ENCODE peak calls at places on chromosomes 1 and 21, in five cellular contexts. X is IMR-90, O is upper lobe of left lung, I is colonic mucosa, Q is AG04450. R is an unnamed sample.
A peak's percentile ranks its signal among the peaks of the same experiment; 100 is the strongest.

GRCh38 chr1:27398405-27399149 is 6.2 kb downstream of the GPR3 start:
- DNase-seq in O (no peak), Q (no peak), I (no peak), X (no peak), R (no peak)

GRCh38 chr1:18234790-18235242 is 127.2 kb downstream of the IGSF21 start:
- DNase-seq in O (no peak), I (peak; percentile 58), X (peak; percentile 3), Q (no peak), R (no peak)

GRCh38 chr1:30912913-30913652 is 4.5 kb upstream of the SDC3 start:
- DNase-seq in Q (no peak), O (peak; percentile 64), X (no peak), I (no peak), R (no peak)

GRCh38 chr1:37954316-37954971 is 7.6 kb upstream of the INPP5B start:
- DNase-seq in X (no peak), I (no peak), O (no peak), Q (no peak), R (no peak)

GRCh38 chr21:40840441-40840840 is 6.5 kb downstream of the DSCAM start:
- DNase-seq in X (no peak), O (no peak), I (no peak), Q (no peak), R (no peak)

GRCh38 chr1:178126790-178127189 is 32.9 kb downstream of the RASAL2 start:
- DNase-seq in Q (peak; percentile 53), X (peak; percentile 95), I (no peak), O (peak; percentile 36), R (no peak)

GRCh38 chr1:218850367-218850766 is 323.3 kb upstream of the LYPLAL1 start:
- DNase-seq in X (peak; percentile 69), I (no peak), O (no peak), Q (peak; percentile 36), R (no peak)

GRCh38 chr1:119080586-119080985 is 59.9 kb downstream of the WARS2 start:
- DNase-seq in X (peak; percentile 95), I (no peak), O (no peak), Q (peak; percentile 82), R (no peak)

GRCh38 chr1:20430355-20431290 is 55.4 kb downstream of the CAMK2N1 start:
- DNase-seq in Q (no peak), X (peak; percentile 18), O (no peak), I (peak; percentile 47), R (peak; percentile 26)

GRCh38 chr1:201190624-201191051 is at the start of gene IGFN1:
- DNase-seq in I (no peak), X (no peak), Q (no peak), O (no peak), R (no peak)

GRCh38 chr1:8155528-8156186 is 129.5 kb upstream of the ERRFI1 start:
- DNase-seq in Q (no peak), X (peak; percentile 31), O (peak; percentile 63), I (no peak), R (no peak)

GRCh38 chr1:59428828-59429227 is 131.9 kb downstream of the FGGY start:
- DNase-seq in O (no peak), X (no peak), Q (no peak), I (peak; percentile 54), R (no peak)

DNA sequence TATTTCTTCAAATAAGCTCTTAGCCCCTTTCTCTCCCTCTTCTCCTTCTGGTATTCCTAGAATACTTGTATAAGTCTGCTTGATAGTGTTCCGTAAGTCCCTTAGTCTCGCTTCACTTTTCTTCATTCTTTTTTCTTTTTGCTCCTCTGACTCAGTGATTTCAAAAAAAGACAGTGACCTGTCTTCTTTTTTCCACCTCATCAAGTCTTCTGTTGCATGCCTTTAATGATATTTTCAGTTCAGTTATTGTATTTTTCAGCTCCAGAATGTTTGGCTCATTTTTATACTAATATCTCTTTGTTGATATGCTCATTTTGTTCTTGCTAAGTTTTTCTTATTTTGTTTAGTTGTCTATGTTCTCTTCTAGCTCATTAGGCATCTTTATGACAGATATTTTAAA is 97.7 kb downstream of the POFUT2 start:
- DNase-seq in X (no peak), O (no peak), Q (no peak), I (no peak), R (no peak)
- H3K9me3 ChIP-seq in X (peaks cover 25% of the 10 kb centered on the region), O (peaks cover 30% of the 10 kb centered on the region), Q (peaks cover 5% of the 10 kb centered on the region), I (no peaks in the 10 kb centered on the region), R (peaks cover 45% of the 10 kb centered on the region)

GRCh38 chr21:46458315-46459023 is at the start of gene DIP2A:
- DNase-seq in O (peak; percentile 96), X (peak; percentile 95), I (peak; percentile 94), Q (peak; percentile 88), R (peak; percentile 92)
- TF ChIP-seq CTCF in O (peak; percentile 35), X (no peak), I (no peak), Q (no peak), R (no peak)

DNA sequence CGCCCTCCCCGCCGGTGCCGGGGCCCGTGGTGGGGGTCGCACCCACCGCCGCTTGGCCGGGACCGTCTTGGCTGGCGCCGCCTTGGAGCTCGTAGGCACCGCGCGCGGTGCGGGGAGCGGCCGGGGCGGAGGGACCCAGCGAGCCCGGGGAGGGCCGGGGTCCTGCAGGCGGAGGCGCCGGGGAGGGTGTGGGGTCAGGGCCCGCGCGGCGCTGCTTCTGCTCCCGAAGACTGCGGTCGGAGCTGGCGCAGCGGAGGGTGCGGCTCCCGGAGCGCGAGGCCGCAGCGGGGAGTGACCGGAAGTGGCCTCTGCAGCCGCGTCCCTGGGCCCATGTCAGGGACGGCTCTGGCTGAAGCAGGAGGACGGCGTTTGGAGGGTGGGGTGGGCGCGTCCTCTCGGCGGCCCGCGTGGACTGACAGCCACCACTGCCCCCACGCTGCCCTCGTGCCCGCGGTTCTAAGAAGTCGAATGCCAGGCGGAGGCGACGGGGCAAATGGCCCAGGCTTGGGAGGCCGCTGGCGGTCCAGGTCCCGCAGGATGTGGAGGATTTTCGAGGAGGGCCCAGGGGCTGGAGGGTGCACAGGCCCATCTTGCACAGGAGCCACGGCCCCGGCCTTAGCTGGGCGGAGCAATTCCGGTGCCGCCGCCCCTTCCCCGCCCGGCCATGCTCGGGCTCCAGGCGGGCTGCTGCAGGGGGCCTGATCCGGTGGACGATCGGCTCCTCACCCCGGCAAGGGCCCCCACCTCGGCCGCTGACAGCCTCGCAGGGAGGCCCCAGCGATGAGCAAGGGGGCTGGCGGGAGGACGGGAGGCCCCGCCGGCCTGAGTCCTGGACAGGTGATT is 7.7 kb upstream of the ZNF669 start:
- DNase-seq in I (peak; percentile 63), X (peak; percentile 47), Q (peak; percentile 10), O (peak; percentile 81), R (no peak)
- H3K9me3 ChIP-seq in I (no peaks in the 10 kb centered on the region), X (no peaks in the 10 kb centered on the region), Q (peaks cover 16% of the 10 kb centered on the region), O (no peaks in the 10 kb centered on the region), R (no peaks in the 10 kb centered on the region)

DNA sequence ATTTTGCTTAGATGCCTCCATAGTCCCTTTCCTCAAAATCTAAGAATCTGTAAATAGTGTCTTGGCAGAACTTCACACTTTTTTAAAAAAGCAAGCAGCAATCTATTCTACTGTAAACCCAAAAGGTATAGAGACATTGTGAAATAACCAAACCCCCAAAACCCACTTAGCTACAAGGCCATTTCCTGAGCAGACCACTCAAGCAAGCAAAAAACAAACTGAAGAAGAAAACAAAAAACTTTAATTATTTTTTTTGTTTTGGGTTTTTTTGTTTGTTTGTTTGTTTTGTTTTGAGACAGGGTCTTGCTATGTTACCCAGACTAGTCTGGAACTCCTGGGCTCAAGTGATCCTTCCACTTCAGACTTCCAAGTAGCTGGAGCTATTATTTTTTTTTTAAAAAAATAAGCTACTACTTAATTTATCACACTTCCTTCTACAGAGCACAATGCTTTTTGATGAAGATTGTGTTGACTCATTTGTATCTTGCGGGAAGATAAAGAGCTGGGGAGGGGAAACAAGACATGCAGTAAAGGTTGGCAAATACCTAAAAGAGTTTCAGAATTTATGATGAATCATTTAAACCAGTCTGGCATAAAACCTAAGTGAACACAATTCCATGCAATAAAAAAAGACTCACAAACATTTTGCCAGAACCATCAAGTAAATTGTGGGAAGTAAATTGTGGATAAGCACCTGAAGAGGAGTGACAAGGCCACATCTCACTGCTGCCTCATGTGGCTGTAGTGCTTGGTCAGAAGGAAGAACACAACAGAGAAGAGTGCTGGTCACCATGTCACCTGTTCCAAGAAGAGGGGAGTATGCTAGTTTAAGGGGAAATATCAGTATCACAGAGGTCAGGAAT is 2.7 kb upstream of the PTPN22 start:
- DNase-seq in Q (no peak), I (peak; percentile 50), O (no peak), X (peak; percentile 8), R (no peak)
- TF ChIP-seq CTCF in Q (peak; percentile 23), I (peak; percentile 19), O (no peak), X (peak; percentile 5), R (no peak)

DNA sequence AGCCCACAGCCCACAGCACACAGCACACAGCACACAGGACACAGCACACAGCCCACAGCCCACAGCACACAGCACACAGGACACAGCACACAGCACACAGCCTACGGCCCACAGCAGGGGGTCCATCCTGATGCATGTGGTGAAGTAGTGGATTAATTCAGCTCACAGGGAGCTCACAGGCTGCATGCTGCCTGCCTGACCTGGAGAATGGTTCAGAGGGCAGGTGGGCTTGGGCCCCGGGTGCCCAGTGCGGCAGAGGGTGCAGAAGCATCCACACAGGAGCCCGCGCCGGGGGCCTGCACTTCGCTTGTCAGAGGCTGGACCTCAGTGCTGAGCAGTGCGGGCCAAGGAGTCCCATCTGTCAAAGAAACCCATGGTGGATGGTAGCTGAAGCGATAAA is 21.1 kb upstream of the AJAP1 start:
- DNase-seq in X (no peak), Q (no peak), I (no peak), O (no peak), R (no peak)
- H3K9me3 ChIP-seq in X (peaks cover 42% of the 10 kb centered on the region), Q (peaks cover 94% of the 10 kb centered on the region), I (no peaks in the 10 kb centered on the region), O (no peaks in the 10 kb centered on the region), R (no peaks in the 10 kb centered on the region)

GRCh38 chr1:110962892-110963665 is 643 bp downstream of the LRIF1 start:
- DNase-seq in I (peak; percentile 54), O (peak; percentile 59), Q (peak; percentile 57), X (peak; percentile 89), R (peak; percentile 35)
- TF ChIP-seq CTCF in I (no peak), O (no peak), Q (peak; percentile 12), X (no peak), R (no peak)

GRCh38 chr1:248417854-248418253 is 15.0 kb downstream of the OR2T1 start:
- DNase-seq in O (no peak), X (no peak), Q (no peak), I (no peak), R (no peak)

GRCh38 chr1:248416226-248416625 is 13.4 kb downstream of the OR2T1 start:
- DNase-seq in Q (no peak), X (no peak), O (no peak), I (no peak), R (no peak)

DNA sequence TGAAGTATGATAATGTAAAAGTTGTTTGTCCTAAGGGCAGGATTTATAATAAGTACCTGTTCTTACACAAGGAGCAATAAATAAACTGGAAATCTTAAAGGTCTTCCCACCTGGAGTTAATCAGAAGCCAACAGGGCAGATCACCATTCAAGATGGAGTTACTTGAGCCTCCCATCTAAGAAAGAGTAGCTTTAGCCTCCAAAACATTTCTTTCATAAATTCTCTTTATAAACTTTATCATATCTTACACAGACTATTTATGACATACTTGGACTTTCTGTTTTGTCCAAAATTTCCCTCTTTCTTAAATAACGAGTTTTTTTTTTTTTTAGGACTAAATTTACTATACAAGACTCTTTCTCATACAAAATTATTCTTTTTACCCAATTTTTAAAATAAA is 18.5 kb downstream of the OR2T1 start:
- DNase-seq in Q (no peak), X (no peak), I (no peak), O (no peak), R (no peak)
- H3K9me3 ChIP-seq in Q (peaks cover 12% of the 10 kb centered on the region), X (peaks cover 9% of the 10 kb centered on the region), I (no peaks in the 10 kb centered on the region), O (no peaks in the 10 kb centered on the region), R (peaks cover 8% of the 10 kb centered on the region)